ENCODE peak calls at places on chromosomes 6 and 20, in five cellular contexts. T is neural crest cell, I is tibial nerve, F is astrocyte, N is hepatocyte. O is an unnamed sample.

GRCh38 chr20:52342913-52343312 is 151.3 kb upstream of the ZFP64 start:
- DNase-seq in T (no peak), I (no peak), F (no peak), N (no peak), O (no peak)

GRCh38 chr6:169556758-169557505 is 144.9 kb downstream of the WDR27 start:
- DNase-seq in T (no peak), I (no peak), F (no peak), N (no peak), O (no peak)

GRCh38 chr6:157791461-157791860 is 31.6 kb upstream of the SNX9 start:
- DNase-seq in T (no peak), I (no peak), F (no peak), N (no peak), O (no peak)

GRCh38 chr6:64299176-64299575 is 663.6 kb downstream of the PHF3 start:
- DNase-seq in T (no peak), I (no peak), F (no peak), N (no peak), O (no peak)

GRCh38 chr20:46351357-46352058 is 43.2 kb upstream of the CDH22 start:
- DNase-seq in T (no peak), I (no peak), F (no peak), N (no peak), O (no peak)

GRCh38 chr20:18511566-18511965 is 3.8 kb downstream of the SEC23B start:
- DNase-seq in T (no peak), I (no peak), F (no peak), N (no peak), O (no peak)

GRCh38 chr6:946546-946945 is 253.6 kb upstream of the EXOC2 start:
- DNase-seq in T (no peak), I (no peak), F (no peak), N (no peak), O (no peak)

GRCh38 chr6:81614292-81614691 is 138.2 kb downstream of the TENT5A start:
- DNase-seq in T (no peak), I (no peak), F (peak), N (peak), O (no peak)

GRCh38 chr6:166645928-166646327 is 18.9 kb upstream of the RPS6KA2 start:
- DNase-seq in T (no peak), I (no peak), F (no peak), N (no peak), O (no peak)

GRCh38 chr20:23159256-23159922 is 73.3 kb upstream of the CD93 start:
- DNase-seq in T (no peak), I (no peak), F (no peak), N (no peak), O (no peak)

GRCh38 chr6:21396313-21396712 is 197.2 kb upstream of the SOX4 start:
- DNase-seq in T (no peak), I (no peak), F (peak), N (no peak), O (no peak)

GRCh38 chr6:75098709-75099108 is 107.1 kb downstream of the COL12A1 start:
- DNase-seq in T (no peak), I (peak), F (peak), N (peak), O (no peak)

GRCh38 chr6:115796061-115796460 is 264.6 kb downstream of the FRK start:
- DNase-seq in T (no peak), I (no peak), F (no peak), N (no peak), O (no peak)

GRCh38 chr6:159979136-159979874 is 10.4 kb downstream of the IGF2R start:
- DNase-seq in T (no peak), I (no peak), F (peak), N (no peak), O (no peak)

GRCh38 chr20:49591217-49591865 is 23.4 kb upstream of the PTGIS start:
- DNase-seq in T (no peak), I (no peak), F (peak), N (peak), O (no peak)

GRCh38 chr6:83509416-83509815 is 2.9 kb upstream of the PRSS35 start:
- DNase-seq in T (no peak), I (no peak), F (peak), N (no peak), O (no peak)

GRCh38 chr20:35952480-35953410 is 1.6 kb downstream of the SCAND1 start:
- DNase-seq in T (no peak), I (no peak), F (peak), N (peak), O (no peak)

GRCh38 chr6:156474507-156475120 is 302.6 kb upstream of the ARID1B start:
- DNase-seq in T (no peak), I (no peak), F (no peak), N (no peak), O (no peak)

DNA sequence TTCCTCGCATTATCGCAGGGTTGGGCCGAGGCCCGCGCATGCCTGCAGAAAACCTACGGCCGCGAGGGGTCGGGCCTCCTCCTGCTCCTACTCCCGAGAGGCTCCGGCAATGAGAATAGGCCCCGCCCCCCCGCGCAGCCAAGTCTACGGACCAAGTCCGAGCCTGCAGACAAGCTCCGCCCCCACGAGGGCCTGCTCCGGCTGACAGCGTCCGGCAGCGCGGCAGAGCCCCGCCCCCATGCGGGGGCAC is 3.1 kb upstream of the GPSM3 start:
- DNase-seq in T (peak), I (peak), F (peak), N (peak), O (peak)
- TF ChIP-seq CTCF in T (peak), I (peak), F (no peak), N (peak), O (no peak)

DNA sequence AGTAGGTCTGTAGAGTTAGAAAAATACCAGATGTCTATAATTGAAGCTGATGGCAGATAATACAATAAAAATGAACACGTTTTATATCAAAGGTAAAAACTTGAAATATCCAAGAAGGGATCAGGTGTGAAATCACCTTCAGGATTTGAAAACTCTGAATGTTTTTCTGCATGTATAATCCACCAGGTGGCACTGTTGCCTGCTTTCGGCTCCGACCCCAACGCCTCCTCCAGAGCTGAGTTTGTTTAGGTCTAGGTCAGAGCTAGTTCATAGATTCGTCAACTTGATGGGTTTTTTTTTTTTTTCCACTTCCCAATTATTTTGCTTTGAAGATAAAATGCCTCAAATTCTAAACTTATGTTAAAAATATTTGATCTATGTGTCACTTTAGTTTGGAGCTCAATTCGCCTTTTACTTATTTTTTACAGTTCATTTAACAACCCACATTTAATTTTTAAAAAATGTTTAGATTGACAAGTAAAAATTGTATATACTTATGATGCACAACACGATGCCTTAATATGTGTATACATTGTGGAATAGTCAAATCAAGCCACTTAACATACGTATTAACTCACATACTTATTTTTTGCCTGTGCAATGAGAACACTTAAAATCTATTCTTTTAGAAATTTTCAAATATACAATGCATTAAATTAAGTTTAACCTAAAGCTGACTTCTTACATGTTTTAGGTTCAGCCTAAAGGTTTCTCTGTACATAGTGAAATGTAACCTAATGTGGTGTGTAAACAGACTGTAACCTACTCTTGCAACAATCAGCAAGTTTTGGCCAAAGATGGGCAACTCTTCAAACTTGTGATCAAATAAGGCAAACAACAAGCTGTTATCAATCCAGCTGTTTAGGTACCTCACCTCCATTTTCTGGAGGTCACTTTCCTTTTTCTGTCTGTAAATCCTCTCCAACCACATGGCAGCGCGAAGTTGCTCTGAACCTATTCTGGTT is 39.4 kb upstream of the ENPP4 start:
- DNase-seq in T (peak), I (peak), F (peak), N (peak), O (peak)
- TF ChIP-seq CTCF in T (peak), I (peak), F (peak), N (peak), O (peak)

GRCh38 chr6:18820725-18821124 is 433.6 kb downstream of the RNF144B start:
- DNase-seq in T (no peak), I (no peak), F (no peak), N (no peak), O (no peak)

GRCh38 chr6:18823782-18824386 is 436.7 kb downstream of the RNF144B start:
- DNase-seq in T (peak), I (no peak), F (peak), N (peak), O (peak)
- TF ChIP-seq CTCF in T (peak), I (no peak), F (peak), N (peak), O (peak)

GRCh38 chr6:12968290-12968689 is 251.7 kb downstream of the PHACTR1 start:
- DNase-seq in T (no peak), I (no peak), F (no peak), N (no peak), O (no peak)
- TF ChIP-seq CTCF in T (no peak), I (no peak), F (no peak), N (no peak), O (no peak)

O was measured in endothelial cell.